ENCODE peak calls at places on chromosomes 4 and X, in ten cellular contexts. G, C, W, X, E, J, Z, Y, L and B are unnamed samples.

GRCh38 chr4:183887351-183887750 is 17.8 kb upstream of the STOX2 start:
- DNase-seq in L (no peak), C (no peak), E (no peak), W (no peak), X (no peak), J (no peak), Z (no peak), Y (no peak), G (no peak), B (no peak)

GRCh38 chr4:85778809-85779124 is 303.8 kb downstream of the ARHGAP24 start:
- DNase-seq in G (no peak), E (peak; percentile 74), X (no peak), J (no peak), Z (no peak), W (peak; percentile 53), Y (no peak), C (no peak), L (no peak), B (peak; percentile 64)

GRCh38 chr4:164659765-164660164 is 94.2 kb upstream of the SMIM31 start:
- DNase-seq in Y (no peak), L (no peak), C (no peak), E (no peak), W (no peak), G (no peak), X (no peak), J (no peak), Z (no peak), B (no peak)

GRCh38 chr4:154818230-154818629 is 37.2 kb downstream of the RBM46 start:
- DNase-seq in Z (no peak), C (no peak), Y (no peak), J (no peak), E (no peak), L (no peak), X (no peak), G (no peak), W (no peak), B (peak; percentile 9)

GRCh38 chr4:140603286-140603685 is 34.5 kb upstream of the UCP1 start:
- DNase-seq in J (no peak), W (no peak), L (no peak), G (no peak), C (no peak), X (no peak), Z (no peak), Y (no peak), E (no peak), B (no peak)

GRCh38 chr4:112655270-112655669 is 18.3 kb downstream of the LARP7 start:
- DNase-seq in J (no peak), X (no peak), Z (no peak), Y (no peak), L (no peak), C (no peak), W (no peak), E (no peak), G (no peak), B (no peak)

GRCh38 chr4:34181891-34182290 is 2062.4 kb downstream of the ARAP2 start:
- DNase-seq in Z (no peak), G (no peak), J (no peak), W (peak; percentile 79), Y (no peak), E (peak; percentile 92), C (no peak), L (no peak), X (peak; percentile 72), B (peak; percentile 49)

GRCh38 chr4:186693894-186694293 is 29.8 kb downstream of the FAT1 start:
- DNase-seq in W (no peak), J (no peak), C (no peak), Z (no peak), Y (no peak), L (no peak), G (no peak), E (no peak), X (no peak), B (no peak)

GRCh38 chr4:6885953-6886557 is 23.6 kb upstream of the TBC1D14 start:
- DNase-seq in J (no peak), L (peak; percentile 45), E (peak; percentile 65), C (peak; percentile 11), X (no peak), G (no peak), Z (no peak), Y (peak; percentile 54), W (no peak), B (peak; percentile 49)

GRCh38 chrX:123081766-123082165 is 102.3 kb upstream of the GRIA3 start:
- DNase-seq in L (no peak), E (peak; percentile 62), W (no peak), G (no peak), C (no peak), X (no peak), Y (no peak), J (no peak), Z (no peak), B (no peak)